ENCODE peak calls at places on chromosomes 7 and 10, in four cellular contexts. D is brain microvascular endothelial cell, W is NCI-H2029, S is lower lobe of right lung. V is an unnamed sample.

GRCh38 chr10:132363376-132363775 is 31.4 kb downstream of the LRRC27 start:
- DNase-seq in S (peak; percentile 41), D (no peak), W (no peak), V (no peak)

GRCh38 chr7:98250789-98251188 is 1.2 kb downstream of the TECPR1 start:
- DNase-seq in W (no peak), D (no peak), S (no peak), V (peak; percentile 45)

GRCh38 chr10:103197177-103197576 is 4.1 kb upstream of the NT5C2 start:
- DNase-seq in S (peak; percentile 59), D (peak; percentile 70), W (no peak), V (no peak)

GRCh38 chr10:12193193-12193592 is 2.5 kb downstream of the NUDT5 start:
- DNase-seq in D (no peak), S (no peak), W (no peak), V (no peak)

GRCh38 chr10:62307635-62308034 is 39.0 kb upstream of the RTKN2 start:
- DNase-seq in D (no peak), W (no peak), S (no peak), V (no peak)

GRCh38 chr7:150448789-150449147 is 1.7 kb upstream of the GIMAP8 start:
- DNase-seq in D (peak; percentile 65), S (peak; percentile 87), W (peak; percentile 54), V (peak; percentile 81)

GRCh38 chr7:151062399-151063211 is 3.2 kb downstream of the SLC4A2 start:
- DNase-seq in D (peak; percentile 57), S (peak; percentile 80), W (no peak), V (no peak)

GRCh38 chr7:6576024-6576866 is 1.0 kb upstream of the ZDHHC4 start:
- DNase-seq in W (no peak), S (no peak), D (no peak), V (no peak)

GRCh38 chr10:61903991-61904350 is 2.5 kb downstream of the ARID5B start:
- DNase-seq in W (no peak), S (no peak), D (no peak), V (no peak)

GRCh38 chr10:24826022-24826421 is 102.3 kb upstream of the ARHGAP21 start:
- DNase-seq in W (no peak), D (peak; percentile 53), S (no peak), V (no peak)

GRCh38 chr10:27744478-27745379 is 890 bp downstream of the MKX start:
- DNase-seq in D (no peak), S (peak; percentile 48), W (no peak), V (peak; percentile 16)

GRCh38 chr10:128306966-128307365 is 180.7 kb upstream of the MKI67 start:
- DNase-seq in D (no peak), W (no peak), S (no peak), V (no peak)

GRCh38 chr7:40156988-40157387 is 22.2 kb downstream of the SUGCT start:
- DNase-seq in D (no peak), W (no peak), S (no peak), V (no peak)

GRCh38 chr10:68826764-68827591 is at the start of gene STOX1:
- DNase-seq in S (peak; percentile 54), D (peak; percentile 13), W (no peak), V (peak; percentile 21)

GRCh38 chr7:13042605-13043236 is 355.3 kb downstream of the ARL4A start:
- DNase-seq in W (no peak), S (no peak), D (peak; percentile 17), V (no peak)

GRCh38 chr10:60781678-60782077 is 3.4 kb downstream of the CDK1 start:
- DNase-seq in D (no peak), S (no peak), W (no peak), V (no peak)

GRCh38 chr10:102660891-102661613 is 16.8 kb downstream of the TRIM8 start:
- DNase-seq in W (no peak), D (no peak), S (peak; percentile 80), V (no peak)

GRCh38 chr7:156162451-156162850 is 350.2 kb upstream of the SHH start:
- DNase-seq in S (no peak), W (no peak), D (no peak), V (no peak)

GRCh38 chr7:47497367-47498096 is 84.4 kb downstream of the TNS3 start:
- DNase-seq in D (no peak), S (no peak), W (no peak), V (no peak)

GRCh38 chr7:46321556-46322205 is 400.6 kb upstream of the IGFBP3 start:
- DNase-seq in S (no peak), W (no peak), D (peak; percentile 81), V (no peak)

GRCh38 chr7:147412782-147413186 is 1177.8 kb upstream of the C7orf33 start:
- DNase-seq in S (no peak), D (peak; percentile 78), W (no peak), V (no peak)

GRCh38 chr7:27808626-27809025 is 68.7 kb downstream of the TAX1BP1 start:
- DNase-seq in S (no peak), D (peak; percentile 8), W (no peak), V (no peak)

GRCh38 chr7:41699532-41699931 is 3.4 kb downstream of the INHBA start:
- DNase-seq in S (peak; percentile 47), D (no peak), W (no peak), V (no peak)

GRCh38 chr10:29554660-29555059 is 80.1 kb downstream of the SVIL start:
- DNase-seq in D (peak; percentile 65), W (no peak), S (no peak), V (no peak)

GRCh38 chr10:117322258-117322657 is 53.0 kb downstream of the PDZD8 start:
- DNase-seq in W (no peak), S (no peak), D (peak; percentile 24), V (no peak)

GRCh38 chr7:55086413-55087201 is 67.8 kb downstream of the EGFR start:
- DNase-seq in S (no peak), D (peak; percentile 84), W (peak; percentile 10), V (no peak)

GRCh38 chr7:17062433-17063383 is 180.9 kb upstream of the AGR3 start:
- DNase-seq in D (no peak), W (no peak), S (no peak), V (no peak)

GRCh38 chr10:60989400-60989876 is 45.5 kb upstream of the RHOBTB1 start:
- DNase-seq in W (peak; percentile 0), D (no peak), S (no peak), V (no peak)

GRCh38 chr7:130927062-130927461 is 193.1 kb upstream of the KLF14 start:
- DNase-seq in D (no peak), W (no peak), S (no peak), V (no peak)

GRCh38 chr10:22679608-22680007 is 34.8 kb downstream of the PIP4K2A start:
- DNase-seq in D (no peak), S (no peak), W (no peak), V (no peak)

GRCh38 chr10:15043674-15044073 is at the start of gene OLAH:
- DNase-seq in W (no peak), D (peak; percentile 39), S (no peak), V (no peak)

GRCh38 chr7:148867571-148868377 is 16.3 kb downstream of the EZH2 start:
- DNase-seq in S (no peak), D (no peak), W (no peak), V (no peak)

GRCh38 chr10:71234970-71235681 is 22.8 kb downstream of the UNC5B start:
- DNase-seq in S (peak; percentile 88), D (peak; percentile 59), W (no peak), V (no peak)

GRCh38 chr10:96642973-96643372 is 56.2 kb upstream of the TM9SF3 start:
- DNase-seq in W (peak; percentile 42), D (peak; percentile 37), S (peak; percentile 85), V (peak; percentile 22)

GRCh38 chr7:97580205-97580604 is 151.7 kb upstream of the TAC1 start:
- DNase-seq in D (no peak), S (no peak), W (peak; percentile 85), V (no peak)

GRCh38 chr10:11782793-11783557 is 40.2 kb upstream of the PROSER2 start:
- DNase-seq in D (peak; percentile 39), S (no peak), W (no peak), V (no peak)

GRCh38 chr7:131164025-131164899 is 163.4 kb upstream of the MKLN1 start:
- DNase-seq in D (peak; percentile 42), W (no peak), S (no peak), V (no peak)

GRCh38 chr10:5107860-5108526 is 13.8 kb downstream of the AKR1C3 start:
- DNase-seq in W (no peak), D (no peak), S (no peak), V (no peak)

V was measured in T-cell.